ENCODE peak calls at places on chromosome 5, in six cellular contexts. A is RWPE1; Y is NCI-H2081; X is activated gamma-delta T cell treated with Interleukin-2 at 50 U/mL for 16 hours; S is ureter; C is CD4-positive, CD25-positive, alpha-beta regulatory T cell. K is an unnamed sample.

GRCh38 chr5:94969174-94969573 is 315.7 kb downstream of the MCTP1 start:
- DNase-seq in A (peak; percentile 8), Y (peak; percentile 8), X (no peak), S (no peak), C (no peak), K (no peak)

GRCh38 chr5:81233080-81233634 is at the start of gene CKMT2:
- DNase-seq in A (no peak), Y (no peak), X (no peak), S (peak; percentile 83), C (no peak), K (peak; percentile 56)

GRCh38 chr5:9707766-9708462 is 77.8 kb upstream of the TAS2R1 start:
- DNase-seq in A (no peak), Y (no peak), X (no peak), S (no peak), C (no peak), K (no peak)

GRCh38 chr5:90285581-90285980 is 124.0 kb downstream of the CETN3 start:
- DNase-seq in A (no peak), Y (no peak), X (no peak), S (no peak), C (no peak), K (no peak)

GRCh38 chr5:139061856-139062255 is 136.3 kb downstream of the SIL1 start:
- DNase-seq in A (no peak), Y (no peak), X (no peak), S (no peak), C (no peak), K (no peak)

GRCh38 chr5:134195666-134196065 is 18.9 kb upstream of the SKP1 start:
- DNase-seq in A (no peak), Y (no peak), X (no peak), S (no peak), C (no peak), K (no peak)

GRCh38 chr5:131423056-131423455 is 159.2 kb downstream of the CDC42SE2 start:
- DNase-seq in A (peak; percentile 37), Y (peak; percentile 0), X (no peak), S (no peak), C (no peak), K (no peak)

GRCh38 chr5:82952326-82952725 is 124.9 kb downstream of the TMEM167A start:
- DNase-seq in A (peak; percentile 42), Y (no peak), X (no peak), S (no peak), C (no peak), K (no peak)

GRCh38 chr5:160357861-160358411 is 12.5 kb downstream of the C1QTNF2 start:
- DNase-seq in A (no peak), Y (no peak), X (no peak), S (no peak), C (no peak), K (no peak)

GRCh38 chr5:134435525-134435924 is 23.8 kb upstream of the CDKN2AIPNL start:
- DNase-seq in A (peak; percentile 87), Y (no peak), X (no peak), S (no peak), C (no peak), K (no peak)

GRCh38 chr5:154461531-154461930 is 15.7 kb downstream of the SAP30L start:
- DNase-seq in A (no peak), Y (no peak), X (no peak), S (no peak), C (no peak), K (no peak)

GRCh38 chr5:151078490-151079262 is 2.2 kb downstream of the TNIP1 start:
- DNase-seq in A (no peak), Y (no peak), X (peak; percentile 66), S (no peak), C (peak; percentile 67), K (no peak)

GRCh38 chr5:91074615-91075014 is 308.5 kb downstream of the ARRDC3 start:
- DNase-seq in A (no peak), Y (no peak), X (no peak), S (no peak), C (no peak), K (no peak)

GRCh38 chr5:89265511-89266169 is 382.7 kb upstream of the MEF2C start:
- DNase-seq in A (no peak), Y (no peak), X (no peak), S (no peak), C (no peak), K (no peak)

GRCh38 chr5:76406014-76406413 is 2.9 kb downstream of the IQGAP2 start:
- DNase-seq in A (no peak), Y (no peak), X (no peak), S (no peak), C (no peak), K (no peak)

GRCh38 chr5:60323596-60323995 is 376.4 kb downstream of the DEPDC1B start:
- DNase-seq in A (no peak), Y (no peak), X (no peak), S (no peak), C (no peak), K (no peak)

GRCh38 chr5:23013395-23013994 is 160.4 kb upstream of the CDH12 start:
- DNase-seq in A (no peak), Y (peak; percentile 14), X (no peak), S (no peak), C (no peak), K (no peak)

GRCh38 chr5:93580387-93581100 is 475 bp downstream of the NR2F1-AS1 start:
- DNase-seq in A (peak; percentile 31), Y (no peak), X (no peak), S (no peak), C (no peak), K (no peak)

GRCh38 chr5:141870871-141871270 is 7.3 kb downstream of the PCDH1 start:
- DNase-seq in A (peak; percentile 70), Y (no peak), X (no peak), S (peak; percentile 40), C (no peak), K (no peak)

GRCh38 chr5:147554285-147554817 is 44.5 kb upstream of the DPYSL3 start:
- DNase-seq in A (peak; percentile 26), Y (no peak), X (no peak), S (no peak), C (no peak), K (no peak)

GRCh38 chr5:134003064-134003956 is 1.5 kb downstream of the VDAC1 start:
- DNase-seq in A (peak; percentile 41), Y (no peak), X (no peak), S (no peak), C (peak; percentile 10), K (no peak)

GRCh38 chr5:173640166-173640804 is 23.8 kb upstream of the BOD1 start:
- DNase-seq in A (no peak), Y (no peak), X (no peak), S (no peak), C (no peak), K (no peak)

GRCh38 chr5:23257656-23258055 is 249.8 kb upstream of the PRDM9 start:
- DNase-seq in A (peak; percentile 14), Y (no peak), X (no peak), S (no peak), C (no peak), K (no peak)

GRCh38 chr5:81856948-81857928 is 106.3 kb upstream of the SSBP2 start:
- DNase-seq in A (no peak), Y (peak; percentile 76), X (no peak), S (peak; percentile 69), C (no peak), K (no peak)

GRCh38 chr5:123094227-123094918 is 5.3 kb downstream of the PRDM6 start:
- DNase-seq in A (no peak), Y (no peak), X (no peak), S (no peak), C (no peak), K (no peak)

GRCh38 chr5:139523635-139524445 is 37.3 kb upstream of the UBE2D2 start:
- DNase-seq in A (no peak), Y (no peak), X (no peak), S (no peak), C (no peak), K (no peak)

GRCh38 chr5:7869474-7870136 is 657 bp downstream of the MTRR start:
- DNase-seq in A (peak; percentile 36), Y (peak; percentile 23), X (no peak), S (no peak), C (no peak), K (peak; percentile 50)

GRCh38 chr5:171419663-171420428 is 399 bp downstream of the FGF18 start:
- DNase-seq in A (peak; percentile 28), Y (no peak), X (no peak), S (no peak), C (peak; percentile 24), K (peak; percentile 71)

GRCh38 chr5:116766470-116766947 is 191.9 kb upstream of the SEMA6A start:
- DNase-seq in A (peak; percentile 52), Y (no peak), X (no peak), S (no peak), C (no peak), K (no peak)

GRCh38 chr5:95078868-95079267 is 206.0 kb downstream of the MCTP1 start:
- DNase-seq in A (no peak), Y (no peak), X (no peak), S (no peak), C (no peak), K (no peak)

GRCh38 chr5:176527246-176528222 is 9.7 kb downstream of the RNF44 start:
- DNase-seq in A (no peak), Y (no peak), X (no peak), S (no peak), C (no peak), K (no peak)

GRCh38 chr5:102856374-102856748 is 101.3 kb downstream of the PAM start:
- DNase-seq in A (peak; percentile 50), Y (no peak), X (no peak), S (no peak), C (no peak), K (no peak)